ENCODE peak calls at places on chromosome 15, in five cellular contexts. J is fibroblast of lung, T is HL-60, H is uterus, D is sigmoid colon. G is an unnamed sample.
A peak's percentile ranks its signal among the peaks of the same experiment; 100 is the strongest.

GRCh38 chr15:63490345-63491034 is 13.9 kb upstream of the USP3 start:
- DNase-seq in D (no peak), J (no peak), H (no peak), T (peak; percentile 87), G (no peak)

GRCh38 chr15:85826756-85827515 is 32.2 kb upstream of the KLHL25 start:
- DNase-seq in J (peak; percentile 27), H (no peak), D (no peak), T (no peak), G (no peak)

GRCh38 chr15:59699810-59700431 is 10.8 kb upstream of the BNIP2 start:
- DNase-seq in H (no peak), D (no peak), J (peak; percentile 27), T (no peak), G (peak; percentile 30)

GRCh38 chr15:48940508-48940907 is 23.2 kb downstream of the SHC4 start:
- DNase-seq in D (no peak), H (no peak), J (peak; percentile 100), T (no peak), G (peak; percentile 86)

GRCh38 chr15:50783895-50784294 is 18.4 kb upstream of the SPPL2A start:
- DNase-seq in D (no peak), H (no peak), J (no peak), T (no peak), G (no peak)

GRCh38 chr15:36075333-36075732 is 504.1 kb upstream of the CDIN1 start:
- DNase-seq in J (no peak), D (no peak), H (no peak), T (no peak), G (no peak)

GRCh38 chr15:25905140-25905539 is 42.0 kb upstream of the ATP10A start:
- DNase-seq in T (peak; percentile 4), J (peak; percentile 88), D (peak; percentile 69), H (no peak), G (peak; percentile 58)

GRCh38 chr15:65049418-65049840 is 4.2 kb downstream of the SLC51B start:
- DNase-seq in D (peak; percentile 94), H (peak; percentile 90), T (peak; percentile 82), J (peak; percentile 92), G (peak; percentile 93)

GRCh38 chr15:51876169-51876568 is 46.7 kb downstream of the TMOD3 start:
- DNase-seq in D (no peak), T (no peak), H (no peak), J (no peak), G (peak; percentile 12)

GRCh38 chr15:67574981-67575632 is 32.6 kb downstream of the MAP2K5 start:
- DNase-seq in D (no peak), H (no peak), J (peak; percentile 28), T (no peak), G (no peak)

GRCh38 chr15:42915654-42916053 is 4.9 kb downstream of the TTBK2 start:
- DNase-seq in J (no peak), H (no peak), D (no peak), T (no peak), G (no peak)

GRCh38 chr15:42919794-42920280 is 741 bp downstream of the TTBK2 start:
- DNase-seq in T (peak; percentile 27), J (peak; percentile 53), H (no peak), D (peak; percentile 66), G (peak; percentile 35)

GRCh38 chr15:42919308-42919707 is 1.3 kb downstream of the TTBK2 start:
- DNase-seq in J (no peak), D (no peak), H (no peak), T (no peak), G (no peak)

GRCh38 chr15:42920281-42921048 is at the start of gene TTBK2:
- DNase-seq in H (peak; percentile 99), T (peak; percentile 95), D (peak; percentile 99), J (peak; percentile 98), G (peak; percentile 99)

GRCh38 chr15:42918047-42918446 is 2.5 kb downstream of the TTBK2 start:
- DNase-seq in T (no peak), J (no peak), D (no peak), H (no peak), G (no peak)
- H3K4me3 ChIP-seq in T (no peak overlapping the region), J (no peak overlapping the region), D (no peak overlapping the region), H (no peak overlapping the region), G (peak overlapping the region; percentile 74)

GRCh38 chr15:98801234-98801561 is 152.9 kb downstream of the IGF1R start:
- DNase-seq in D (no peak), T (no peak), J (no peak), H (no peak), G (no peak)

GRCh38 chr15:98805434-98806274 is 157.3 kb downstream of the IGF1R start:
- DNase-seq in T (no peak), H (no peak), J (no peak), D (no peak), G (peak; percentile 9)

GRCh38 chr15:98804057-98804380 is 155.7 kb downstream of the IGF1R start:
- DNase-seq in T (no peak), H (no peak), J (no peak), D (no peak), G (peak; percentile 14)

GRCh38 chr15:98802187-98802586 is 153.8 kb downstream of the IGF1R start:
- DNase-seq in H (no peak), D (no peak), T (no peak), J (no peak), G (no peak)

GRCh38 chr15:98803228-98804056 is 155.1 kb downstream of the IGF1R start:
- DNase-seq in T (no peak), D (no peak), J (peak; percentile 80), H (no peak), G (peak; percentile 78)
- H3K4me3 ChIP-seq in T (no peak overlapping the region), D (no peak overlapping the region), J (no peak overlapping the region), H (no peak overlapping the region), G (no peak overlapping the region)

GRCh38 chr15:101246824-101247745 is 4.8 kb downstream of the CHSY1 start:
- DNase-seq in J (no peak), H (no peak), D (no peak), T (no peak), G (no peak)
- H3K4me3 ChIP-seq in J (no peak overlapping the region), H (no peak overlapping the region), D (no peak overlapping the region), T (peak overlapping the region; percentile 5), G (no peak overlapping the region)

GRCh38 chr15:90191344-90191687 is 9.8 kb upstream of the SEMA4B start:
- DNase-seq in H (no peak), J (no peak), T (no peak), D (no peak), G (no peak)

GRCh38 chr15:90190606-90191343 is 10.4 kb upstream of the SEMA4B start:
- DNase-seq in T (no peak), H (no peak), J (no peak), D (no peak), G (no peak)

GRCh38 chr15:90189781-90190467 is 11.2 kb upstream of the SEMA4B start:
- DNase-seq in J (no peak), D (no peak), T (no peak), H (no peak), G (no peak)

GRCh38 chr15:90192961-90193786 is 8.0 kb upstream of the SEMA4B start:
- DNase-seq in J (peak; percentile 15), D (peak; percentile 92), H (no peak), T (no peak), G (no peak)

GRCh38 chr15:90191795-90192494 is 9.2 kb upstream of the SEMA4B start:
- DNase-seq in T (peak; percentile 63), J (peak; percentile 29), H (peak; percentile 64), D (peak; percentile 95), G (no peak)
- H3K4me3 ChIP-seq in T (no peak overlapping the region), J (no peak overlapping the region), H (no peak overlapping the region), D (no peak overlapping the region), G (no peak overlapping the region)

DNA sequence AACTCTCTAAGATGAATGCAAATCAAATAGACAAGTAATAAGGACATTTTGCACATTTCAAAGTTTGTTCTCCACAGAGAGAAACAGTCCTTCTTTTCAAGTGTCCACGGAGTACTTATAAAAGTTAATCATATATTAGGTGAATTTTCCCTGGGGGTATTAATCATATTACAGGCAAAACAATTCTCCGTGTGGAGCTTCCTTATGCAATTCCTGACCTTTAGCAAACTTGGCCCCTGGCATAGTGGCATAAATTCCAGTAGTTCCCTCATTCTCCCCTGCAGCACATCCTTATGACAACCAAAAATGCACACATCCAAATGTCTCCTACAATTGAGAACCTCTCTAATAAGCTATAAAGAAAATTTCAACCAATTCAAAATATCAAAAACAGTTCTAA is 34.4 kb downstream of the FSIP1 start:
- DNase-seq in D (no peak), H (no peak), T (no peak), J (no peak), G (peak; percentile 63)
- H3K4me3 ChIP-seq in D (no peak overlapping the region), H (no peak overlapping the region), T (no peak overlapping the region), J (no peak overlapping the region), G (peak overlapping the region; percentile 6)

DNA sequence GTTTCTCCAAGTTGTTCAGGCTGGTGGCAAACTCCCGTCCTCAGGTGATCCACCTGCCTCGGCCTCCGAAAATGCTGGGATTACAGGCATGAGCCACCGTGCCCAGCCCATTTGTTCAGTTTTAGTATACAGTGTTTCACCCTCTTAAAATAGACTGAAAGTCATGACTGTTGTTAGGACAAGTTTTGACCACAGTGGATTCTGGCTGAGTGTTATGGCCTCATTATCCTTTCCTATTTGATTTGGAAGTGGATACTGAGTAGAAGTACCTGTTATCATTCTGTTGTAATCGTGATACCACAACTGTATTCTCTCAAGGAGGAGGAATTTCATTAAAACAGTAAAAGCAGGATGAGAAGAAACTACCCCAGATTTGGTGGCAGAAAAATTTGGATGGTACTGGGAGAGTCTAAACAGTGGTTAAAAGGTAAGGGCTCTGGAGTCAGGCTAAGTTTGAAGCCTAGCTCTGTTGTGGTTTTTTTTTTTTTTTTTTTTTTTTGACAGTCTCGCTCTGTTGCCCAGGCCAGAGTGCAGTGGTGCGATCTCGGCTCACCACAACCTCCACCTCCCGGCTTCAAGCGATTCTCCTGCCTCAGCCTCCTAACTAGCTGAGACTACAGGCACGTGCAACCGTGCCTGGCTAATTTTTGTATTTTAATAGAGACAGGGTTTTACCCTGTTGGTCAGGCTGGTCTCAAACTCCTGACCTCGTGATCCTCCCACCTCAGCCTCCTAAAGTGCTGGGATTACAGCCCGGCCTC is 2.6 kb downstream of the MAP2K1 start:
- DNase-seq in T (no peak), D (no peak), H (no peak), J (no peak), G (no peak)
- H3K4me3 ChIP-seq in T (no peak overlapping the region), D (no peak overlapping the region), H (no peak overlapping the region), J (no peak overlapping the region), G (peak overlapping the region; percentile 90)

G was measured in PC-3.